ENCODE peak calls at places on chromosomes 13 and 19, in seven cellular contexts. One of them, this sample, is unnamed. For H3K4me1 and H3K36me3, the result is how much of the 10 kb centered on the place peaks cover.

GRCh38 chr13:48977973-48978372 is 2.3 kb downstream of the FNDC3A start:
- DNase-seq in effector memory CD4-positive, alpha-beta T cell: no peak
- DNase-seq in neuronal stem cell: no peak
- DNase-seq in esophagus squamous epithelium: no peak
- DNase-seq in small intestine: no peak
- DNase-seq in osteoblast: peak
- DNase-seq in breast epithelium: no peak
- DNase-seq in this sample: no peak

GRCh38 chr19:50717891-50718254 is 1.7 kb downstream of the SHANK1 start:
- DNase-seq in effector memory CD4-positive, alpha-beta T cell: no peak
- DNase-seq in neuronal stem cell: no peak
- DNase-seq in esophagus squamous epithelium: no peak
- DNase-seq in small intestine: no peak
- DNase-seq in osteoblast: peak
- DNase-seq in breast epithelium: no peak
- DNase-seq in this sample: no peak

GRCh38 chr13:75196112-75196855 is 285.7 kb downstream of the TBC1D4 start:
- DNase-seq in effector memory CD4-positive, alpha-beta T cell: no peak
- DNase-seq in neuronal stem cell: no peak
- DNase-seq in esophagus squamous epithelium: no peak
- DNase-seq in small intestine: no peak
- DNase-seq in osteoblast: no peak
- DNase-seq in breast epithelium: no peak
- DNase-seq in this sample: no peak

GRCh38 chr19:2841858-2842574 is 741 bp downstream of the ZNF555 start:
- DNase-seq in effector memory CD4-positive, alpha-beta T cell: no peak
- DNase-seq in neuronal stem cell: no peak
- DNase-seq in esophagus squamous epithelium: no peak
- DNase-seq in small intestine: no peak
- DNase-seq in osteoblast: peak
- DNase-seq in breast epithelium: no peak
- DNase-seq in this sample: no peak

GRCh38 chr13:93552596-93552995 is 326.0 kb downstream of the GPC6 start:
- DNase-seq in effector memory CD4-positive, alpha-beta T cell: no peak
- DNase-seq in neuronal stem cell: no peak
- DNase-seq in esophagus squamous epithelium: no peak
- DNase-seq in small intestine: no peak
- DNase-seq in osteoblast: no peak
- DNase-seq in breast epithelium: no peak
- DNase-seq in this sample: no peak

GRCh38 chr13:24023073-24023472 is 125.8 kb upstream of the C1QTNF9B start:
- DNase-seq in effector memory CD4-positive, alpha-beta T cell: no peak
- DNase-seq in neuronal stem cell: no peak
- DNase-seq in esophagus squamous epithelium: no peak
- DNase-seq in small intestine: no peak
- DNase-seq in osteoblast: no peak
- DNase-seq in breast epithelium: no peak
- DNase-seq in this sample: no peak

GRCh38 chr19:21321996-21322395 is 7.2 kb downstream of the ZNF708 start:
- DNase-seq in effector memory CD4-positive, alpha-beta T cell: no peak
- DNase-seq in neuronal stem cell: no peak
- DNase-seq in esophagus squamous epithelium: no peak
- DNase-seq in small intestine: no peak
- DNase-seq in osteoblast: no peak
- DNase-seq in breast epithelium: no peak
- DNase-seq in this sample: no peak

GRCh38 chr13:41914552-41914951 is 46.4 kb downstream of the VWA8 start:
- DNase-seq in effector memory CD4-positive, alpha-beta T cell: no peak
- DNase-seq in neuronal stem cell: no peak
- DNase-seq in esophagus squamous epithelium: no peak
- DNase-seq in small intestine: no peak
- DNase-seq in osteoblast: no peak
- DNase-seq in breast epithelium: no peak
- DNase-seq in this sample: no peak

GRCh38 chr19:29854033-29854432 is 42.2 kb downstream of the CCNE1 start:
- DNase-seq in effector memory CD4-positive, alpha-beta T cell: no peak
- DNase-seq in neuronal stem cell: no peak
- DNase-seq in esophagus squamous epithelium: no peak
- DNase-seq in small intestine: no peak
- DNase-seq in osteoblast: no peak
- DNase-seq in breast epithelium: no peak
- DNase-seq in this sample: no peak

GRCh38 chr13:46031581-46032263 is 20.8 kb downstream of the ZC3H13 start:
- DNase-seq in effector memory CD4-positive, alpha-beta T cell: no peak
- DNase-seq in neuronal stem cell: no peak
- DNase-seq in esophagus squamous epithelium: no peak
- DNase-seq in small intestine: peak
- DNase-seq in osteoblast: no peak
- DNase-seq in breast epithelium: no peak
- DNase-seq in this sample: no peak

GRCh38 chr19:19546751-19547162 is 8.7 kb downstream of the CILP2 start:
- DNase-seq in effector memory CD4-positive, alpha-beta T cell: no peak
- DNase-seq in neuronal stem cell: no peak
- DNase-seq in esophagus squamous epithelium: no peak
- DNase-seq in small intestine: no peak
- DNase-seq in osteoblast: peak
- DNase-seq in breast epithelium: no peak
- DNase-seq in this sample: peak

GRCh38 chr13:26011996-26012688 is 39.7 kb downstream of the SHISA2 start:
- DNase-seq in effector memory CD4-positive, alpha-beta T cell: peak
- DNase-seq in neuronal stem cell: no peak
- DNase-seq in esophagus squamous epithelium: no peak
- DNase-seq in small intestine: peak
- DNase-seq in osteoblast: no peak
- DNase-seq in breast epithelium: no peak
- DNase-seq in this sample: peak

GRCh38 chr13:50129923-50130685 is 114.9 kb downstream of the KCNRG start:
- DNase-seq in effector memory CD4-positive, alpha-beta T cell: no peak
- DNase-seq in neuronal stem cell: peak
- DNase-seq in esophagus squamous epithelium: no peak
- DNase-seq in small intestine: no peak
- DNase-seq in osteoblast: peak
- DNase-seq in breast epithelium: no peak
- DNase-seq in this sample: peak

GRCh38 chr19:42386974-42387707 is 3.0 kb downstream of the CNFN start:
- DNase-seq in effector memory CD4-positive, alpha-beta T cell: peak
- DNase-seq in neuronal stem cell: peak
- DNase-seq in esophagus squamous epithelium: no peak
- DNase-seq in small intestine: peak
- DNase-seq in osteoblast: peak
- DNase-seq in breast epithelium: peak
- DNase-seq in this sample: no peak

GRCh38 chr13:21033224-21033855 is 28.0 kb downstream of the LATS2 start:
- DNase-seq in effector memory CD4-positive, alpha-beta T cell: no peak
- DNase-seq in neuronal stem cell: no peak
- DNase-seq in esophagus squamous epithelium: no peak
- DNase-seq in small intestine: no peak
- DNase-seq in osteoblast: no peak
- DNase-seq in breast epithelium: peak
- DNase-seq in this sample: no peak

GRCh38 chr19:14112051-14112808 is 5.3 kb downstream of the PRKACA start:
- DNase-seq in effector memory CD4-positive, alpha-beta T cell: no peak
- DNase-seq in neuronal stem cell: no peak
- DNase-seq in esophagus squamous epithelium: no peak
- DNase-seq in small intestine: no peak
- DNase-seq in osteoblast: peak
- DNase-seq in breast epithelium: no peak
- DNase-seq in this sample: no peak

GRCh38 chr13:48857576-48857975 is 118.1 kb upstream of the FNDC3A start:
- DNase-seq in effector memory CD4-positive, alpha-beta T cell: no peak
- DNase-seq in neuronal stem cell: no peak
- DNase-seq in esophagus squamous epithelium: no peak
- DNase-seq in small intestine: no peak
- DNase-seq in osteoblast: no peak
- DNase-seq in breast epithelium: no peak
- DNase-seq in this sample: no peak

GRCh38 chr19:41273076-41273475 is 8.9 kb downstream of the HNRNPUL1 start:
- DNase-seq in effector memory CD4-positive, alpha-beta T cell: no peak
- DNase-seq in neuronal stem cell: no peak
- DNase-seq in esophagus squamous epithelium: no peak
- DNase-seq in small intestine: no peak
- DNase-seq in osteoblast: no peak
- DNase-seq in breast epithelium: no peak
- DNase-seq in this sample: no peak

GRCh38 chr13:73952683-73953082 is 181.5 kb downstream of the KLF12 start:
- DNase-seq in effector memory CD4-positive, alpha-beta T cell: no peak
- DNase-seq in neuronal stem cell: no peak
- DNase-seq in esophagus squamous epithelium: no peak
- DNase-seq in small intestine: no peak
- DNase-seq in osteoblast: no peak
- DNase-seq in breast epithelium: no peak
- DNase-seq in this sample: no peak

GRCh38 chr13:74290324-74290773 is 156.1 kb upstream of the KLF12 start:
- DNase-seq in effector memory CD4-positive, alpha-beta T cell: peak
- DNase-seq in neuronal stem cell: peak
- DNase-seq in esophagus squamous epithelium: no peak
- DNase-seq in small intestine: peak
- DNase-seq in osteoblast: peak
- DNase-seq in breast epithelium: peak
- DNase-seq in this sample: no peak

GRCh38 chr19:38375748-38376147 is 1.4 kb downstream of the PSMD8 start:
- DNase-seq in effector memory CD4-positive, alpha-beta T cell: no peak
- DNase-seq in neuronal stem cell: no peak
- DNase-seq in esophagus squamous epithelium: no peak
- DNase-seq in small intestine: no peak
- DNase-seq in osteoblast: peak
- DNase-seq in breast epithelium: no peak
- DNase-seq in this sample: peak

GRCh38 chr13:112849500-112849899 is 119.5 kb upstream of the MCF2L start:
- DNase-seq in effector memory CD4-positive, alpha-beta T cell: no peak
- DNase-seq in neuronal stem cell: no peak
- DNase-seq in esophagus squamous epithelium: no peak
- DNase-seq in small intestine: peak
- DNase-seq in osteoblast: peak
- DNase-seq in breast epithelium: no peak
- DNase-seq in this sample: no peak

GRCh38 chr13:91405240-91405639 is 6.8 kb downstream of the GPC5 start:
- DNase-seq in effector memory CD4-positive, alpha-beta T cell: no peak
- DNase-seq in neuronal stem cell: no peak
- DNase-seq in esophagus squamous epithelium: no peak
- DNase-seq in small intestine: no peak
- DNase-seq in osteoblast: no peak
- DNase-seq in breast epithelium: no peak
- DNase-seq in this sample: no peak

DNA sequence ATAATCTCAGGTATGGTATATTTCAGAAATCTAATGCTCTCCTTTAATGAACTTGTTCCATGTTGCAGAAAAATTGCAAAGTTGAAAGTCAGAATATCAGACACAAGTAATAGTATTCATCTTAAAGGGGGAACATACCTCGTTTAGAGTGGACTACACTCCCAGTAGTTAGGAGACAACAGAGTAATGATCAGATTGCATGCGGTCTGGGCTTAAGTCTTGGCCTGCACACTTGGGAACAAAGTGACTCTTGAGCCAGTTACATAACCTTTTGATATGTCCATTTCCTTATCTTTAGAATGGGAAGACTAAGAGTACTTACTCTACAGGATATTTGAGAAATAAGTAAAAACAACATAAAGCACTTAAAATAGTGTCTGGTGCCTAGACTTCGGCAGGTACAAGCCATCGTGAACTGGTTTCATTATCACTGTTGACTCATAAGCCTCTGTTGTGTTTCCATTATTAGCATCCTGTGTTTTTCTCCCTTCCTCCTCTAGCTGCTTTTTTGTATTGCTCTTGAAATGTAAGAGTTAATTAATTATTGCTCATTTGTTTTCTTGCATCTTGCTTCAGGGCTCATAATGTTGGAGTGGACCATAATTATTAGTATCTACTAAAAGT is 53.0 kb downstream of the DPY19L3 start:
- DNase-seq in effector memory CD4-positive, alpha-beta T cell: no peak
- DNase-seq in neuronal stem cell: no peak
- DNase-seq in esophagus squamous epithelium: no peak
- DNase-seq in small intestine: no peak
- DNase-seq in osteoblast: no peak
- DNase-seq in breast epithelium: no peak
- DNase-seq in this sample: no peak
- H3K27ac ChIP-seq in effector memory CD4-positive, alpha-beta T cell: no peak
- H3K27ac ChIP-seq in neuronal stem cell: no peak
- H3K27ac ChIP-seq in esophagus squamous epithelium: no peak
- H3K27ac ChIP-seq in small intestine: no peak
- H3K27ac ChIP-seq in osteoblast: no peak
- H3K27ac ChIP-seq in breast epithelium: no peak
- H3K27ac ChIP-seq in this sample: no peak

GRCh38 chr19:1657632-1658445 is 5.4 kb upstream of the TCF3 start:
- DNase-seq in effector memory CD4-positive, alpha-beta T cell: no peak
- DNase-seq in neuronal stem cell: no peak
- DNase-seq in esophagus squamous epithelium: no peak
- DNase-seq in small intestine: no peak
- DNase-seq in osteoblast: no peak
- DNase-seq in breast epithelium: peak
- DNase-seq in this sample: peak
- H3K4me1 ChIP-seq in effector memory CD4-positive, alpha-beta T cell: under half
- H3K4me1 ChIP-seq in neuronal stem cell: under half
- H3K4me1 ChIP-seq in esophagus squamous epithelium: under half
- H3K4me1 ChIP-seq in small intestine: under half
- H3K4me1 ChIP-seq in osteoblast: under half
- H3K4me1 ChIP-seq in breast epithelium: under half
- H3K4me1 ChIP-seq in this sample: under half

GRCh38 chr19:10667867-10668266 is 13.7 kb downstream of the ILF3 start:
- DNase-seq in effector memory CD4-positive, alpha-beta T cell: no peak
- DNase-seq in neuronal stem cell: no peak
- DNase-seq in esophagus squamous epithelium: no peak
- DNase-seq in small intestine: no peak
- DNase-seq in osteoblast: no peak
- DNase-seq in breast epithelium: no peak
- DNase-seq in this sample: no peak

GRCh38 chr19:10672529-10673150 is 18.5 kb downstream of the ILF3 start:
- DNase-seq in effector memory CD4-positive, alpha-beta T cell: no peak
- DNase-seq in neuronal stem cell: no peak
- DNase-seq in esophagus squamous epithelium: no peak
- DNase-seq in small intestine: no peak
- DNase-seq in osteoblast: no peak
- DNase-seq in breast epithelium: no peak
- DNase-seq in this sample: no peak

GRCh38 chr19:10670876-10671804 is 17.0 kb downstream of the ILF3 start:
- DNase-seq in effector memory CD4-positive, alpha-beta T cell: no peak
- DNase-seq in neuronal stem cell: no peak
- DNase-seq in esophagus squamous epithelium: no peak
- DNase-seq in small intestine: no peak
- DNase-seq in osteoblast: no peak
- DNase-seq in breast epithelium: no peak
- DNase-seq in this sample: no peak

GRCh38 chr19:10670187-10670586 is 16.0 kb downstream of the ILF3 start:
- DNase-seq in effector memory CD4-positive, alpha-beta T cell: no peak
- DNase-seq in neuronal stem cell: no peak
- DNase-seq in esophagus squamous epithelium: no peak
- DNase-seq in small intestine: no peak
- DNase-seq in osteoblast: no peak
- DNase-seq in breast epithelium: no peak
- DNase-seq in this sample: no peak

GRCh38 chr19:10669246-10669645 is 15.1 kb downstream of the ILF3 start:
- DNase-seq in effector memory CD4-positive, alpha-beta T cell: no peak
- DNase-seq in neuronal stem cell: no peak
- DNase-seq in esophagus squamous epithelium: no peak
- DNase-seq in small intestine: no peak
- DNase-seq in osteoblast: no peak
- DNase-seq in breast epithelium: no peak
- DNase-seq in this sample: no peak
- H3K36me3 ChIP-seq in effector memory CD4-positive, alpha-beta T cell: under half
- H3K36me3 ChIP-seq in neuronal stem cell: half or more
- H3K36me3 ChIP-seq in esophagus squamous epithelium: half or more
- H3K36me3 ChIP-seq in small intestine: under half
- H3K36me3 ChIP-seq in osteoblast: under half
- H3K36me3 ChIP-seq in breast epithelium: under half
- H3K36me3 ChIP-seq in this sample: under half

GRCh38 chr13:98997738-98998641 is 20.1 kb upstream of the DOCK9 start:
- DNase-seq in effector memory CD4-positive, alpha-beta T cell: no peak
- DNase-seq in neuronal stem cell: no peak
- DNase-seq in esophagus squamous epithelium: no peak
- DNase-seq in small intestine: peak
- DNase-seq in osteoblast: peak
- DNase-seq in breast epithelium: no peak
- DNase-seq in this sample: no peak
- H3K27ac ChIP-seq in effector memory CD4-positive, alpha-beta T cell: peak
- H3K27ac ChIP-seq in neuronal stem cell: no peak
- H3K27ac ChIP-seq in esophagus squamous epithelium: peak
- H3K27ac ChIP-seq in small intestine: no peak
- H3K27ac ChIP-seq in osteoblast: no peak
- H3K27ac ChIP-seq in breast epithelium: no peak
- H3K27ac ChIP-seq in this sample: no peak